ENCODE peak calls at places on chromosome 16, in nine cellular contexts. X, M, U, I, Q, Y, S, D and A are unnamed samples. For H3K4me1, the result is how much of the 10 kb centered on the place peaks cover.

GRCh38 chr16:66850115-66850815 is 6.1 kb downstream of the CA7 start:
- DNase-seq in X (no peak), M (no peak), U (no peak), I (no peak), Q (no peak), Y (peak), S (no peak), D (no peak), A (no peak)

GRCh38 chr16:46765050-46765449 is 16.9 kb upstream of the MYLK3 start:
- DNase-seq in X (no peak), M (no peak), U (no peak), I (no peak), Q (no peak), Y (no peak), S (peak), D (no peak), A (no peak)

GRCh38 chr16:2250652-2251280 is 621 bp downstream of the ECI1 start:
- DNase-seq in X (peak), M (no peak), U (no peak), I (no peak), Q (no peak), Y (no peak), S (peak), D (no peak), A (peak)

GRCh38 chr16:46884513-46885293 is 541 bp downstream of the GPT2 start:
- DNase-seq in X (peak), M (no peak), U (no peak), I (no peak), Q (peak), Y (no peak), S (no peak), D (no peak), A (no peak)

GRCh38 chr16:49459953-49460735 is 86.5 kb downstream of the C16orf78 start:
- DNase-seq in X (no peak), M (no peak), U (no peak), I (no peak), Q (no peak), Y (no peak), S (no peak), D (no peak), A (peak)

GRCh38 chr16:82119405-82119804 is 50.6 kb downstream of the MPHOSPH6 start:
- DNase-seq in X (no peak), M (no peak), U (no peak), I (no peak), Q (no peak), Y (no peak), S (no peak), D (no peak), A (no peak)

GRCh38 chr16:3029499-3030127 is 5.8 kb downstream of the THOC6 start:
- DNase-seq in X (no peak), M (no peak), U (no peak), I (no peak), Q (no peak), Y (no peak), S (no peak), D (no peak), A (no peak)

GRCh38 chr16:21277927-21278706 is at the start of gene CRYM:
- DNase-seq in X (peak), M (no peak), U (no peak), I (no peak), Q (peak), Y (no peak), S (no peak), D (peak), A (peak)

GRCh38 chr16:27355610-27356009 is 41.8 kb downstream of the IL4R start:
- DNase-seq in X (peak), M (peak), U (peak), I (no peak), Q (peak), Y (no peak), S (no peak), D (peak), A (peak)

GRCh38 chr16:67386861-67387455 is 6.3 kb downstream of the TPPP3 start:
- DNase-seq in X (no peak), M (no peak), U (no peak), I (no peak), Q (no peak), Y (no peak), S (no peak), D (no peak), A (no peak)

GRCh38 chr16:3673201-3673600 is 18.7 kb downstream of the DNASE1 start:
- DNase-seq in X (no peak), M (no peak), U (no peak), I (no peak), Q (no peak), Y (no peak), S (no peak), D (no peak), A (no peak)

GRCh38 chr16:21614896-21615295 is 15.5 kb downstream of the METTL9 start:
- DNase-seq in X (no peak), M (no peak), U (no peak), I (no peak), Q (no peak), Y (no peak), S (no peak), D (no peak), A (no peak)

GRCh38 chr16:57690782-57691471 is 3.7 kb upstream of the DRC7 start:
- DNase-seq in X (no peak), M (no peak), U (no peak), I (no peak), Q (no peak), Y (no peak), S (no peak), D (no peak), A (no peak)

GRCh38 chr16:11692171-11692570 is 23.9 kb downstream of the SNN start:
- DNase-seq in X (no peak), M (no peak), U (no peak), I (no peak), Q (no peak), Y (no peak), S (no peak), D (no peak), A (no peak)

DNA sequence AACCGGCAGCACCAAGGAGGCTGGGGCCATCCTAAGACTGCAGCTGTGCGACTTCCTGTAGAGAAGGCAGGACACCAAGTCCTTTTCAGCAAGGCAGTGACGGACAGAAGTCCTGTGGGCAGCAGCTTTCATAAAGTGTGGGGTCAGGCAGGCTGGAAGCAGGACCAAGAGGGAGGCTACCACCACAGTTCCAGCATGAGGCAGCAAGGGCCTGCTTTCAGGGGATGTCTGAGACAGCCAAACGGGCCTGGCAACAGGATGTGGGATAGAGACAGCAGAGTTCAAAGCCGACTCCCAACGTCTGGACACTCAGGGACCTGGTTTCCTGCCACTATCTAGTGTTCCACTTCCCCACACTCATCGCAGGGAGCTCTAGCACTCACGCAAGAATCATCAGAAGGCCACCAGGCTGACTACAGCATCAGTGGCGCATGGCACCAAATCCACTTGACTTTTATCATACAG is 5.3 kb downstream of the USP7 start:
- DNase-seq in X (no peak), M (no peak), U (no peak), I (no peak), Q (peak), Y (no peak), S (peak), D (no peak), A (no peak)
- H3K4me1 ChIP-seq in X (half or more), M (under half), U (under half), I (half or more), Q (half or more), Y (under half), S (half or more), D (half or more), A (half or more)

DNA sequence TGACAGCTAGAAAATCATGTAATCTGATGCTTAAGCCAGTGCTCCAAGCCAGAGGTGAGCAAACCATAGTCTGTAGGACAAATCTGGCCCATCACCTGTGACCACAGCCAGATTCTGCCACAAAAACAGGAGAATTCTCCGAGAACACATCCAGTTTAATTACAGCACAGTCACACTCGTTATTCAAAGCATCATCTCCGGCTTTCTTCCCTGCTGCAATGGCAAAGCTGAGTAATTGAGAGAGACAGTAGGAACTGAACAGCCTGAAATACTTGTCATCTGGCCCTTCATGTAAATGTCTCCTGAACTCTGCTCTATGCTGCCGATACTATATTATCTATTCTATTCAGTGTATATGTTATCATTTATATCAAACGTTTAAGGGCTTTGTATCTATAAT is 121.4 kb upstream of the FOXF1 start:
- DNase-seq in X (no peak), M (no peak), U (no peak), I (no peak), Q (no peak), Y (no peak), S (no peak), D (no peak), A (no peak)
- H3K4me1 ChIP-seq in X (under half), M (under half), U (under half), I (under half), Q (under half), Y (under half), S (half or more), D (under half), A (under half)

GRCh38 chr16:23141033-23141432 is 8.2 kb downstream of the USP31 start:
- DNase-seq in X (no peak), M (no peak), U (no peak), I (no peak), Q (no peak), Y (no peak), S (no peak), D (no peak), A (no peak)
- H3K4me1 ChIP-seq in X (under half), M (under half), U (under half), I (under half), Q (under half), Y (under half), S (under half), D (under half), A (under half)

GRCh38 chr16:89843409-89844350 is 15.4 kb downstream of the SPIRE2 start:
- DNase-seq in X (no peak), M (no peak), U (no peak), I (no peak), Q (no peak), Y (no peak), S (no peak), D (no peak), A (no peak)
- H3K4me1 ChIP-seq in X (under half), M (under half), U (under half), I (under half), Q (under half), Y (under half), S (under half), D (under half), A (under half)